ENCODE peak calls at places on chromosomes 13 and 19, in nine cellular contexts. One of them, this sample, is unnamed.

GRCh38 chr13:31627097-31627496 is 112.2 kb upstream of the RXFP2 start:
- DNase-seq in sigmoid colon: no peak
- DNase-seq in spleen: no peak
- DNase-seq in DND-41: no peak
- DNase-seq in HEK293T: no peak
- DNase-seq in fibroblast of mammary gland: peak; percentile 78
- DNase-seq in stimulated activated CD4-positive, alpha-beta T cell treated with anti-CD3 and anti-CD28 coated beads, Interleukin-12 subunit alpha, Interleukin-12 subunit beta, amount 100 ng/mL, for 48 hours: no peak
- DNase-seq in stimulated activated CD8-positive, alpha-beta memory T cell treated with anti-CD3 and anti-CD28 coated beads, Interleukin-15, amount 100 ng/mL, for 24 hours: no peak
- DNase-seq in fibroblast of pulmonary artery: peak; percentile 34
- DNase-seq in this sample: no peak

GRCh38 chr13:107835339-107836018 is 379.9 kb downstream of the LIG4 start:
- DNase-seq in fibroblast of pulmonary artery: peak; percentile 52
- DNase-seq in stimulated activated CD8-positive, alpha-beta memory T cell treated with anti-CD3 and anti-CD28 coated beads, Interleukin-15, amount 100 ng/mL, for 24 hours: no peak
- DNase-seq in HEK293T: no peak
- DNase-seq in fibroblast of mammary gland: peak; percentile 48
- DNase-seq in spleen: no peak
- DNase-seq in sigmoid colon: no peak
- DNase-seq in DND-41: no peak
- DNase-seq in stimulated activated CD4-positive, alpha-beta T cell treated with anti-CD3 and anti-CD28 coated beads, Interleukin-12 subunit alpha, Interleukin-12 subunit beta, amount 100 ng/mL, for 48 hours: no peak
- DNase-seq in this sample: no peak

GRCh38 chr19:2432131-2432848 is 4.9 kb upstream of the TIMM13 start:
- DNase-seq in DND-41: no peak
- DNase-seq in spleen: no peak
- DNase-seq in sigmoid colon: no peak
- DNase-seq in HEK293T: no peak
- DNase-seq in stimulated activated CD8-positive, alpha-beta memory T cell treated with anti-CD3 and anti-CD28 coated beads, Interleukin-15, amount 100 ng/mL, for 24 hours: no peak
- DNase-seq in fibroblast of pulmonary artery: no peak
- DNase-seq in stimulated activated CD4-positive, alpha-beta T cell treated with anti-CD3 and anti-CD28 coated beads, Interleukin-12 subunit alpha, Interleukin-12 subunit beta, amount 100 ng/mL, for 48 hours: no peak
- DNase-seq in fibroblast of mammary gland: no peak
- DNase-seq in this sample: no peak

GRCh38 chr19:19034204-19034624 is 811 bp downstream of the ARMC6 start:
- DNase-seq in DND-41: peak; percentile 87
- DNase-seq in fibroblast of pulmonary artery: peak; percentile 56
- DNase-seq in spleen: peak; percentile 86
- DNase-seq in stimulated activated CD4-positive, alpha-beta T cell treated with anti-CD3 and anti-CD28 coated beads, Interleukin-12 subunit alpha, Interleukin-12 subunit beta, amount 100 ng/mL, for 48 hours: peak; percentile 61
- DNase-seq in stimulated activated CD8-positive, alpha-beta memory T cell treated with anti-CD3 and anti-CD28 coated beads, Interleukin-15, amount 100 ng/mL, for 24 hours: peak; percentile 35
- DNase-seq in fibroblast of mammary gland: peak; percentile 73
- DNase-seq in HEK293T: peak; percentile 77
- DNase-seq in sigmoid colon: no peak
- DNase-seq in this sample: no peak

GRCh38 chr19:33251076-33251475 is 25.4 kb upstream of the SLC7A10 start:
- DNase-seq in sigmoid colon: no peak
- DNase-seq in stimulated activated CD8-positive, alpha-beta memory T cell treated with anti-CD3 and anti-CD28 coated beads, Interleukin-15, amount 100 ng/mL, for 24 hours: no peak
- DNase-seq in spleen: peak; percentile 59
- DNase-seq in HEK293T: no peak
- DNase-seq in fibroblast of pulmonary artery: no peak
- DNase-seq in fibroblast of mammary gland: no peak
- DNase-seq in stimulated activated CD4-positive, alpha-beta T cell treated with anti-CD3 and anti-CD28 coated beads, Interleukin-12 subunit alpha, Interleukin-12 subunit beta, amount 100 ng/mL, for 48 hours: no peak
- DNase-seq in DND-41: no peak
- DNase-seq in this sample: no peak

GRCh38 chr19:4077800-4078683 is 11.3 kb upstream of the ZBTB7A start:
- DNase-seq in fibroblast of mammary gland: no peak
- DNase-seq in spleen: peak; percentile 93
- DNase-seq in DND-41: peak; percentile 55
- DNase-seq in stimulated activated CD4-positive, alpha-beta T cell treated with anti-CD3 and anti-CD28 coated beads, Interleukin-12 subunit alpha, Interleukin-12 subunit beta, amount 100 ng/mL, for 48 hours: no peak
- DNase-seq in stimulated activated CD8-positive, alpha-beta memory T cell treated with anti-CD3 and anti-CD28 coated beads, Interleukin-15, amount 100 ng/mL, for 24 hours: no peak
- DNase-seq in sigmoid colon: peak; percentile 89
- DNase-seq in fibroblast of pulmonary artery: no peak
- DNase-seq in HEK293T: no peak
- DNase-seq in this sample: peak; percentile 42

GRCh38 chr13:97359181-97360057 is 74.5 kb upstream of the RAP2A start:
- DNase-seq in sigmoid colon: peak; percentile 84
- DNase-seq in HEK293T: peak; percentile 53
- DNase-seq in stimulated activated CD4-positive, alpha-beta T cell treated with anti-CD3 and anti-CD28 coated beads, Interleukin-12 subunit alpha, Interleukin-12 subunit beta, amount 100 ng/mL, for 48 hours: peak; percentile 37
- DNase-seq in fibroblast of pulmonary artery: peak; percentile 89
- DNase-seq in DND-41: peak; percentile 64
- DNase-seq in stimulated activated CD8-positive, alpha-beta memory T cell treated with anti-CD3 and anti-CD28 coated beads, Interleukin-15, amount 100 ng/mL, for 24 hours: no peak
- DNase-seq in fibroblast of mammary gland: peak; percentile 85
- DNase-seq in spleen: no peak
- DNase-seq in this sample: no peak

GRCh38 chr13:43472344-43472743 is 314.4 kb downstream of the ENOX1 start:
- DNase-seq in fibroblast of pulmonary artery: no peak
- DNase-seq in DND-41: no peak
- DNase-seq in spleen: no peak
- DNase-seq in HEK293T: no peak
- DNase-seq in stimulated activated CD8-positive, alpha-beta memory T cell treated with anti-CD3 and anti-CD28 coated beads, Interleukin-15, amount 100 ng/mL, for 24 hours: no peak
- DNase-seq in stimulated activated CD4-positive, alpha-beta T cell treated with anti-CD3 and anti-CD28 coated beads, Interleukin-12 subunit alpha, Interleukin-12 subunit beta, amount 100 ng/mL, for 48 hours: no peak
- DNase-seq in fibroblast of mammary gland: no peak
- DNase-seq in sigmoid colon: no peak
- DNase-seq in this sample: no peak

GRCh38 chr19:14033946-14034345 is 2.4 kb downstream of the IL27RA start:
- DNase-seq in HEK293T: no peak
- DNase-seq in stimulated activated CD4-positive, alpha-beta T cell treated with anti-CD3 and anti-CD28 coated beads, Interleukin-12 subunit alpha, Interleukin-12 subunit beta, amount 100 ng/mL, for 48 hours: no peak
- DNase-seq in spleen: no peak
- DNase-seq in sigmoid colon: no peak
- DNase-seq in DND-41: no peak
- DNase-seq in stimulated activated CD8-positive, alpha-beta memory T cell treated with anti-CD3 and anti-CD28 coated beads, Interleukin-15, amount 100 ng/mL, for 24 hours: no peak
- DNase-seq in fibroblast of mammary gland: no peak
- DNase-seq in fibroblast of pulmonary artery: no peak
- DNase-seq in this sample: no peak

GRCh38 chr19:2488405-2488941 is 12.5 kb downstream of the GADD45B start:
- DNase-seq in spleen: no peak
- DNase-seq in fibroblast of pulmonary artery: no peak
- DNase-seq in stimulated activated CD8-positive, alpha-beta memory T cell treated with anti-CD3 and anti-CD28 coated beads, Interleukin-15, amount 100 ng/mL, for 24 hours: no peak
- DNase-seq in HEK293T: no peak
- DNase-seq in stimulated activated CD4-positive, alpha-beta T cell treated with anti-CD3 and anti-CD28 coated beads, Interleukin-12 subunit alpha, Interleukin-12 subunit beta, amount 100 ng/mL, for 48 hours: no peak
- DNase-seq in DND-41: no peak
- DNase-seq in sigmoid colon: no peak
- DNase-seq in fibroblast of mammary gland: no peak
- DNase-seq in this sample: no peak

GRCh38 chr19:16899566-16900075 is 10.8 kb downstream of the F2RL3 start:
- DNase-seq in fibroblast of pulmonary artery: peak; percentile 45
- DNase-seq in stimulated activated CD4-positive, alpha-beta T cell treated with anti-CD3 and anti-CD28 coated beads, Interleukin-12 subunit alpha, Interleukin-12 subunit beta, amount 100 ng/mL, for 48 hours: no peak
- DNase-seq in sigmoid colon: no peak
- DNase-seq in spleen: peak; percentile 84
- DNase-seq in stimulated activated CD8-positive, alpha-beta memory T cell treated with anti-CD3 and anti-CD28 coated beads, Interleukin-15, amount 100 ng/mL, for 24 hours: no peak
- DNase-seq in HEK293T: peak; percentile 36
- DNase-seq in DND-41: no peak
- DNase-seq in fibroblast of mammary gland: peak; percentile 41
- DNase-seq in this sample: no peak

GRCh38 chr19:29478578-29479565 is 46.9 kb upstream of the VSTM2B start:
- DNase-seq in fibroblast of mammary gland: no peak
- DNase-seq in HEK293T: peak; percentile 35
- DNase-seq in stimulated activated CD8-positive, alpha-beta memory T cell treated with anti-CD3 and anti-CD28 coated beads, Interleukin-15, amount 100 ng/mL, for 24 hours: no peak
- DNase-seq in spleen: no peak
- DNase-seq in DND-41: peak; percentile 25
- DNase-seq in fibroblast of pulmonary artery: no peak
- DNase-seq in sigmoid colon: no peak
- DNase-seq in stimulated activated CD4-positive, alpha-beta T cell treated with anti-CD3 and anti-CD28 coated beads, Interleukin-12 subunit alpha, Interleukin-12 subunit beta, amount 100 ng/mL, for 48 hours: peak; percentile 1
- DNase-seq in this sample: no peak

GRCh38 chr13:97295279-97296182 is 73.4 kb downstream of the MBNL2 start:
- DNase-seq in stimulated activated CD8-positive, alpha-beta memory T cell treated with anti-CD3 and anti-CD28 coated beads, Interleukin-15, amount 100 ng/mL, for 24 hours: no peak
- DNase-seq in fibroblast of mammary gland: peak; percentile 89
- DNase-seq in DND-41: no peak
- DNase-seq in sigmoid colon: no peak
- DNase-seq in HEK293T: no peak
- DNase-seq in stimulated activated CD4-positive, alpha-beta T cell treated with anti-CD3 and anti-CD28 coated beads, Interleukin-12 subunit alpha, Interleukin-12 subunit beta, amount 100 ng/mL, for 48 hours: no peak
- DNase-seq in fibroblast of pulmonary artery: peak; percentile 75
- DNase-seq in spleen: no peak
- DNase-seq in this sample: no peak

GRCh38 chr13:79631260-79631659 is 150.3 kb downstream of the NDFIP2 start:
- DNase-seq in spleen: no peak
- DNase-seq in HEK293T: no peak
- DNase-seq in stimulated activated CD8-positive, alpha-beta memory T cell treated with anti-CD3 and anti-CD28 coated beads, Interleukin-15, amount 100 ng/mL, for 24 hours: no peak
- DNase-seq in sigmoid colon: no peak
- DNase-seq in DND-41: no peak
- DNase-seq in fibroblast of pulmonary artery: peak; percentile 89
- DNase-seq in stimulated activated CD4-positive, alpha-beta T cell treated with anti-CD3 and anti-CD28 coated beads, Interleukin-12 subunit alpha, Interleukin-12 subunit beta, amount 100 ng/mL, for 48 hours: no peak
- DNase-seq in fibroblast of mammary gland: peak; percentile 73
- DNase-seq in this sample: no peak

GRCh38 chr19:29678484-29679106 is 13.3 kb downstream of the PLEKHF1 start:
- DNase-seq in fibroblast of mammary gland: peak; percentile 54
- DNase-seq in stimulated activated CD8-positive, alpha-beta memory T cell treated with anti-CD3 and anti-CD28 coated beads, Interleukin-15, amount 100 ng/mL, for 24 hours: no peak
- DNase-seq in sigmoid colon: peak; percentile 93
- DNase-seq in HEK293T: no peak
- DNase-seq in fibroblast of pulmonary artery: no peak
- DNase-seq in DND-41: no peak
- DNase-seq in spleen: peak; percentile 74
- DNase-seq in stimulated activated CD4-positive, alpha-beta T cell treated with anti-CD3 and anti-CD28 coated beads, Interleukin-12 subunit alpha, Interleukin-12 subunit beta, amount 100 ng/mL, for 48 hours: no peak
- DNase-seq in this sample: no peak

GRCh38 chr19:47124937-47125668 is 5.5 kb upstream of the SAE1 start:
- DNase-seq in stimulated activated CD8-positive, alpha-beta memory T cell treated with anti-CD3 and anti-CD28 coated beads, Interleukin-15, amount 100 ng/mL, for 24 hours: no peak
- DNase-seq in sigmoid colon: no peak
- DNase-seq in HEK293T: peak; percentile 65
- DNase-seq in stimulated activated CD4-positive, alpha-beta T cell treated with anti-CD3 and anti-CD28 coated beads, Interleukin-12 subunit alpha, Interleukin-12 subunit beta, amount 100 ng/mL, for 48 hours: no peak
- DNase-seq in spleen: no peak
- DNase-seq in fibroblast of pulmonary artery: peak; percentile 86
- DNase-seq in fibroblast of mammary gland: peak; percentile 83
- DNase-seq in DND-41: peak; percentile 42
- DNase-seq in this sample: no peak

GRCh38 chr13:98690348-98691041 is 62.0 kb downstream of the SLC15A1 start:
- DNase-seq in fibroblast of mammary gland: no peak
- DNase-seq in DND-41: no peak
- DNase-seq in HEK293T: no peak
- DNase-seq in spleen: no peak
- DNase-seq in stimulated activated CD8-positive, alpha-beta memory T cell treated with anti-CD3 and anti-CD28 coated beads, Interleukin-15, amount 100 ng/mL, for 24 hours: no peak
- DNase-seq in stimulated activated CD4-positive, alpha-beta T cell treated with anti-CD3 and anti-CD28 coated beads, Interleukin-12 subunit alpha, Interleukin-12 subunit beta, amount 100 ng/mL, for 48 hours: no peak
- DNase-seq in fibroblast of pulmonary artery: no peak
- DNase-seq in sigmoid colon: no peak
- DNase-seq in this sample: no peak

GRCh38 chr13:102816633-102817032 is 17.7 kb downstream of the BIVM start:
- DNase-seq in HEK293T: no peak
- DNase-seq in spleen: no peak
- DNase-seq in fibroblast of pulmonary artery: no peak
- DNase-seq in sigmoid colon: no peak
- DNase-seq in DND-41: no peak
- DNase-seq in stimulated activated CD4-positive, alpha-beta T cell treated with anti-CD3 and anti-CD28 coated beads, Interleukin-12 subunit alpha, Interleukin-12 subunit beta, amount 100 ng/mL, for 48 hours: no peak
- DNase-seq in stimulated activated CD8-positive, alpha-beta memory T cell treated with anti-CD3 and anti-CD28 coated beads, Interleukin-15, amount 100 ng/mL, for 24 hours: no peak
- DNase-seq in fibroblast of mammary gland: no peak
- DNase-seq in this sample: no peak

GRCh38 chr13:39600766-39601165 is 2.2 kb downstream of the LHFPL6 start:
- DNase-seq in fibroblast of mammary gland: peak; percentile 48
- DNase-seq in spleen: no peak
- DNase-seq in sigmoid colon: peak; percentile 68
- DNase-seq in stimulated activated CD4-positive, alpha-beta T cell treated with anti-CD3 and anti-CD28 coated beads, Interleukin-12 subunit alpha, Interleukin-12 subunit beta, amount 100 ng/mL, for 48 hours: no peak
- DNase-seq in fibroblast of pulmonary artery: peak; percentile 12
- DNase-seq in HEK293T: no peak
- DNase-seq in stimulated activated CD8-positive, alpha-beta memory T cell treated with anti-CD3 and anti-CD28 coated beads, Interleukin-15, amount 100 ng/mL, for 24 hours: no peak
- DNase-seq in DND-41: no peak
- DNase-seq in this sample: no peak

GRCh38 chr13:99356216-99357089 is 49.3 kb upstream of the GPR183 start:
- DNase-seq in HEK293T: no peak
- DNase-seq in fibroblast of pulmonary artery: peak; percentile 83
- DNase-seq in sigmoid colon: no peak
- DNase-seq in fibroblast of mammary gland: peak; percentile 89
- DNase-seq in DND-41: peak; percentile 35
- DNase-seq in spleen: peak; percentile 86
- DNase-seq in stimulated activated CD8-positive, alpha-beta memory T cell treated with anti-CD3 and anti-CD28 coated beads, Interleukin-15, amount 100 ng/mL, for 24 hours: no peak
- DNase-seq in stimulated activated CD4-positive, alpha-beta T cell treated with anti-CD3 and anti-CD28 coated beads, Interleukin-12 subunit alpha, Interleukin-12 subunit beta, amount 100 ng/mL, for 48 hours: no peak
- DNase-seq in this sample: no peak

GRCh38 chr19:12788682-12789097 is 2.6 kb upstream of the JUNB start:
- DNase-seq in spleen: peak; percentile 92
- DNase-seq in fibroblast of pulmonary artery: peak; percentile 77
- DNase-seq in sigmoid colon: peak; percentile 94
- DNase-seq in fibroblast of mammary gland: peak; percentile 74
- DNase-seq in DND-41: no peak
- DNase-seq in HEK293T: no peak
- DNase-seq in stimulated activated CD4-positive, alpha-beta T cell treated with anti-CD3 and anti-CD28 coated beads, Interleukin-12 subunit alpha, Interleukin-12 subunit beta, amount 100 ng/mL, for 48 hours: peak; percentile 32
- DNase-seq in stimulated activated CD8-positive, alpha-beta memory T cell treated with anti-CD3 and anti-CD28 coated beads, Interleukin-15, amount 100 ng/mL, for 24 hours: no peak
- DNase-seq in this sample: no peak